ENCODE peak calls at places on chromosomes 11 and 22, in nine cellular contexts. D, T, J, Y, G, P, A, E and I are unnamed samples.
A peak's percentile ranks its signal among the peaks of the same experiment; 100 is the strongest.

GRCh38 chr22:38110008-38110862 is at the start of gene BAIAP2L2:
- DNase-seq in Y (no peak), T (no peak), J (no peak), D (no peak), A (no peak), E (no peak), G (no peak), P (no peak), I (peak; percentile 50)

GRCh38 chr22:45804986-45805325 is 133.3 kb downstream of the ATXN10 start:
- DNase-seq in E (peak; percentile 97), Y (no peak), G (no peak), J (peak; percentile 99), T (no peak), A (no peak), P (no peak), D (no peak), I (no peak)

GRCh38 chr11:35688023-35688422 is 25.4 kb downstream of the TRIM44 start:
- DNase-seq in E (peak; percentile 62), A (no peak), G (no peak), J (no peak), T (no peak), Y (no peak), P (no peak), D (no peak), I (no peak)

GRCh38 chr11:128848815-128849455 is 18.2 kb downstream of the KCNJ1 start:
- DNase-seq in A (no peak), Y (peak; percentile 84), J (no peak), D (peak; percentile 13), G (peak; percentile 99), T (peak; percentile 34), P (peak; percentile 16), E (peak; percentile 58), I (peak; percentile 86)

GRCh38 chr22:43263645-43264514 is 76.9 kb upstream of the TTLL12 start:
- DNase-seq in J (peak; percentile 5), P (peak; percentile 78), G (no peak), E (peak; percentile 91), T (peak; percentile 44), D (peak; percentile 41), A (peak; percentile 54), Y (peak; percentile 79), I (peak; percentile 63)

GRCh38 chr22:17402304-17402703 is 33.0 kb downstream of the CECR2 start:
- DNase-seq in D (no peak), E (no peak), A (no peak), Y (no peak), P (no peak), G (no peak), T (no peak), J (no peak), I (no peak)

GRCh38 chr11:76574879-76575278 is 95.7 kb downstream of the LRRC32 start:
- DNase-seq in J (no peak), P (no peak), D (no peak), A (no peak), G (no peak), Y (no peak), E (no peak), T (no peak), I (no peak)

GRCh38 chr11:17595526-17596309 is 48.7 kb downstream of the OTOG start:
- DNase-seq in P (no peak), T (no peak), Y (no peak), A (no peak), E (no peak), D (no peak), G (no peak), J (no peak), I (no peak)

GRCh38 chr11:11382858-11383532 is 29.9 kb upstream of the CSNK2A3 start:
- DNase-seq in E (no peak), G (no peak), Y (no peak), P (no peak), A (peak; percentile 20), D (no peak), J (no peak), T (no peak), I (peak; percentile 29)

GRCh38 chr11:29272019-29272654 is 744.7 kb downstream of the KCNA4 start:
- DNase-seq in E (peak; percentile 71), G (peak; percentile 14), A (no peak), T (no peak), Y (no peak), P (no peak), J (no peak), D (no peak), I (no peak)

GRCh38 chr11:111523343-111523742 is 8.8 kb downstream of the HOATZ start:
- DNase-seq in A (no peak), Y (no peak), J (no peak), P (no peak), T (no peak), G (no peak), D (no peak), E (no peak), I (no peak)

GRCh38 chr11:93849751-93850584 is 450 bp downstream of the VSTM5 start:
- DNase-seq in T (no peak), Y (peak; percentile 80), J (no peak), P (no peak), A (peak; percentile 49), G (peak; percentile 59), D (no peak), E (peak; percentile 15), I (peak; percentile 70)

GRCh38 chr22:32204856-32205722 is at the start of gene RFPL2:
- DNase-seq in P (no peak), Y (no peak), G (peak; percentile 90), J (no peak), D (no peak), A (peak; percentile 81), E (peak; percentile 4), T (no peak), I (peak; percentile 94)